ENCODE peak calls at places on chromosome 3, in four cellular contexts. One of them, this sample, is unnamed.

GRCh38 chr3:20110826-20111225 is 70.6 kb downstream of the KAT2B start:
- DNase-seq in astrocyte of the spinal cord: no peak
- DNase-seq in left ventricle myocardium inferior: no peak
- DNase-seq in tibial nerve: no peak
- DNase-seq in this sample: no peak

GRCh38 chr3:160826408-160826807 is 70.4 kb downstream of the PPM1L start:
- DNase-seq in astrocyte of the spinal cord: no peak
- DNase-seq in tibial nerve: no peak
- DNase-seq in left ventricle myocardium inferior: no peak
- DNase-seq in this sample: no peak

GRCh38 chr3:151003024-151003771 is 30.7 kb upstream of the CLRN1 start:
- DNase-seq in tibial nerve: no peak
- DNase-seq in left ventricle myocardium inferior: no peak
- DNase-seq in astrocyte of the spinal cord: peak; percentile 27
- DNase-seq in this sample: no peak

GRCh38 chr3:100136921-100137320 is 22.6 kb upstream of the FILIP1L start:
- DNase-seq in left ventricle myocardium inferior: peak; percentile 21
- DNase-seq in astrocyte of the spinal cord: no peak
- DNase-seq in tibial nerve: no peak
- DNase-seq in this sample: no peak

GRCh38 chr3:106399208-106399607 is 530.4 kb upstream of the CBLB start:
- DNase-seq in astrocyte of the spinal cord: no peak
- DNase-seq in left ventricle myocardium inferior: no peak
- DNase-seq in tibial nerve: no peak
- DNase-seq in this sample: no peak

GRCh38 chr3:38017445-38018295 is 11.8 kb downstream of the PLCD1 start:
- DNase-seq in left ventricle myocardium inferior: no peak
- DNase-seq in astrocyte of the spinal cord: no peak
- DNase-seq in tibial nerve: peak; percentile 0
- DNase-seq in this sample: peak; percentile 53

GRCh38 chr3:31092748-31093607 is 198.5 kb upstream of the GADL1 start:
- DNase-seq in tibial nerve: no peak
- DNase-seq in left ventricle myocardium inferior: no peak
- DNase-seq in astrocyte of the spinal cord: no peak
- DNase-seq in this sample: peak; percentile 31

GRCh38 chr3:181292984-181293383 is 303.4 kb upstream of the DNAJC19 start:
- DNase-seq in astrocyte of the spinal cord: peak; percentile 65
- DNase-seq in left ventricle myocardium inferior: no peak
- DNase-seq in tibial nerve: no peak
- DNase-seq in this sample: no peak

GRCh38 chr3:114650808-114651207 is 357.0 kb downstream of the TIGIT start:
- DNase-seq in astrocyte of the spinal cord: peak; percentile 53
- DNase-seq in tibial nerve: no peak
- DNase-seq in left ventricle myocardium inferior: no peak
- DNase-seq in this sample: no peak

GRCh38 chr3:67832807-67833206 is 178.4 kb upstream of the SUCLG2 start:
- DNase-seq in astrocyte of the spinal cord: no peak
- DNase-seq in left ventricle myocardium inferior: no peak
- DNase-seq in tibial nerve: no peak
- DNase-seq in this sample: no peak

GRCh38 chr3:136465296-136465695 is 215.2 kb downstream of the PCCB start:
- DNase-seq in astrocyte of the spinal cord: no peak
- DNase-seq in tibial nerve: no peak
- DNase-seq in left ventricle myocardium inferior: no peak
- DNase-seq in this sample: no peak

GRCh38 chr3:170844377-170844776 is 25.6 kb downstream of the RPL22L1 start:
- DNase-seq in astrocyte of the spinal cord: no peak
- DNase-seq in left ventricle myocardium inferior: no peak
- DNase-seq in tibial nerve: no peak
- DNase-seq in this sample: no peak

GRCh38 chr3:170852307-170852706 is 17.7 kb downstream of the RPL22L1 start:
- DNase-seq in astrocyte of the spinal cord: no peak
- DNase-seq in tibial nerve: no peak
- DNase-seq in left ventricle myocardium inferior: no peak
- DNase-seq in this sample: no peak

DNA sequence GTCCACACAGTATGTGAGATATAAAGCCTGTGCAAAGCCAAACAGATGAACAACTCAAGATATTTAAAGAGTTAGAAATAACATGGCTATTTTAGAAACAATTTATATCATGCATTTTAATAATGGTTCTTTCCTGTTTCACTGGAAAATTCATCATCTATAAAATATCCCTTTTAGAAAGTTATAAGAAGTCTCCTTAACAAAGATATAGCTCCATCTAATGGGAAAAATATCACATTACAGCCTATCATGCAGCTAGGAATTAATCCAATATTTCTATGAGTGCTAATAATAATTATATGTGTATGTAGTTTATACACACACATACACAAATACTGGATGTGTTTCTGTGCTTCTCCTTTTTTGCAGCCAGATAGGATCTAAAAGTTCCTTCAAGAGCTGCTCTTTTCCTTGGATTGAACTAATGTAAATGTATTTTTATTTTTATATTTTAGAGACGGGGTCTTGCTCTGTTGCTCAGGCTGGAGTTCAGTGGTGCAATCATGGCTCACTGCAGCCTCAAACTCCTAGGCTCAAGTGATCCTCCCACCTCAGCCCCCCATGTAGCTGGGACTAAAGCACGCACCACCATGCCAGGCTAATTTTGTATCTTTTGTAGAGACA is 21.6 kb downstream of the RPL22L1 start:
- DNase-seq in left ventricle myocardium inferior: no peak
- DNase-seq in tibial nerve: no peak
- DNase-seq in astrocyte of the spinal cord: peak; percentile 49
- DNase-seq in this sample: no peak
- TF ChIP-seq CTCF in left ventricle myocardium inferior: peak; percentile 50
- TF ChIP-seq CTCF in tibial nerve: no peak
- TF ChIP-seq CTCF in astrocyte of the spinal cord: peak; percentile 32
- TF ChIP-seq CTCF in this sample: peak; percentile 22

GRCh38 chr3:154548341-154548740 is 118.4 kb upstream of the GPR149 start:
- DNase-seq in tibial nerve: no peak
- DNase-seq in left ventricle myocardium inferior: no peak
- DNase-seq in astrocyte of the spinal cord: no peak
- DNase-seq in this sample: no peak

GRCh38 chr3:154549391-154549790 is 119.4 kb upstream of the GPR149 start:
- DNase-seq in left ventricle myocardium inferior: no peak
- DNase-seq in tibial nerve: no peak
- DNase-seq in astrocyte of the spinal cord: no peak
- DNase-seq in this sample: no peak

DNA sequence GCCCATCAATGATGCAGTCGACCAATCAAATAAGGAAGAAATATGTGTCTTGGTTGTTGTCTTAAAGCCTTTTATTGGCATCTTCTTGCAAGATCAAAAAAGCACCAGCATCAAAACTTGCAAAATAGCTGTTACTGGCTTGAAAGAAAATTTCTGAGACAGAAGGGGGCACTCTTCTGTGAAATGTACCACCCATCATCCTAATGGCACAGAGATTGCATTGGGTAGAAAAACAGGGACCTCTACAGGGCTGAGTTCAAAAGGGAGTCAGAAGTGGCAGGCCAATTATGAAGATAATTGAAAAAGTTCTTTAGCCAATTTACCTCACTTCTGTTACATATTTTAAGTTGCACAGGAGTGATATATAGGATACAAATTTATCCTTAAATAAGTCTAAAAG is 122.3 kb upstream of the GPR149 start:
- DNase-seq in left ventricle myocardium inferior: no peak
- DNase-seq in tibial nerve: no peak
- DNase-seq in astrocyte of the spinal cord: no peak
- DNase-seq in this sample: no peak
- TF ChIP-seq CTCF in left ventricle myocardium inferior: no peak
- TF ChIP-seq CTCF in tibial nerve: no peak
- TF ChIP-seq CTCF in astrocyte of the spinal cord: no peak
- TF ChIP-seq CTCF in this sample: no peak

DNA sequence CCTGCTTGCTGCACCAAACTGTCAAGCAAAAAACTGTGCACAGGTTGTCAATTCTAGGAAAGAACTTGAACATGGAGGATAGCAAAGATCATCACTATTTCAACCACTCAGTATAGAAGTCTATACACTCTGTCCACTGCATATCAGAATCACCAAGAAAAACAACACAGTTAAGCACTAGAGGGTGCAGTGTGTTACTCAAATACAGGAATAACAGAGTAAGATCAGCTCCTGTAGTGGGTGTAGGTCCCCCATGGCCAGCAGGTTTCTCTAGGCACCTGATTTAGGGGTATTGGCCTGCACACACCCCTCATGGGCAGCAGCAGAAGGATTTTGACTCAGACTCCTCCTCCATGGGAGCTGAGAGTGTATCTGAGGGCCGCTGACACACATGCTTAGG is 464.1 kb downstream of the EPHA6 start:
- DNase-seq in left ventricle myocardium inferior: no peak
- DNase-seq in astrocyte of the spinal cord: no peak
- DNase-seq in tibial nerve: no peak
- DNase-seq in this sample: no peak
- TF ChIP-seq CTCF in left ventricle myocardium inferior: no peak
- TF ChIP-seq CTCF in astrocyte of the spinal cord: no peak
- TF ChIP-seq CTCF in tibial nerve: no peak
- TF ChIP-seq CTCF in this sample: no peak

GRCh38 chr3:32147935-32148334 is 41.5 kb downstream of the GPD1L start:
- DNase-seq in left ventricle myocardium inferior: no peak
- DNase-seq in astrocyte of the spinal cord: no peak
- DNase-seq in tibial nerve: no peak
- DNase-seq in this sample: no peak
- TF ChIP-seq CTCF in left ventricle myocardium inferior: no peak
- TF ChIP-seq CTCF in astrocyte of the spinal cord: no peak
- TF ChIP-seq CTCF in tibial nerve: no peak
- TF ChIP-seq CTCF in this sample: no peak

This sample was measured in psoas muscle.